ENCODE peak calls at places on chromosomes 2 and 18, in seven cellular contexts. P is K562, S is tibial artery, R is lower lobe of right lung, E is brain microvascular endothelial cell, H is neuronal stem cell, J is HCT116. U is an unnamed sample.

GRCh38 chr2:47386551-47386950 is 16.4 kb upstream of the MSH2 start:
- DNase-seq in R (no peak), J (no peak), E (no peak), S (no peak), H (no peak), P (no peak), U (no peak)

GRCh38 chr2:3630631-3631030 is 27.4 kb upstream of the ALLC start:
- DNase-seq in E (no peak), H (no peak), J (no peak), S (no peak), R (no peak), P (no peak), U (no peak)

GRCh38 chr2:84713441-84713840 is 167.4 kb downstream of the TRABD2A start:
- DNase-seq in P (no peak), R (no peak), J (no peak), E (no peak), H (no peak), S (no peak), U (no peak)

GRCh38 chr2:165970663-165971062 is 17.1 kb upstream of the TTC21B start:
- DNase-seq in H (no peak), J (no peak), P (no peak), R (no peak), S (no peak), E (no peak), U (no peak)

GRCh38 chr2:120108049-120108448 is 95.2 kb downstream of the EPB41L5 start:
- DNase-seq in P (no peak), H (no peak), S (no peak), R (no peak), E (peak), J (no peak), U (no peak)

GRCh38 chr2:218319813-218320360 is 27.6 kb upstream of the TMBIM1 start:
- DNase-seq in P (no peak), R (no peak), E (no peak), S (no peak), J (no peak), H (no peak), U (no peak)

GRCh38 chr2:96267159-96267971 is 1.3 kb downstream of the CIAO1 start:
- DNase-seq in J (peak), S (no peak), R (peak), H (no peak), P (peak), E (no peak), U (peak)

GRCh38 chr2:148653437-148653836 is 8.9 kb downstream of the EPC2 start:
- DNase-seq in J (no peak), P (peak), S (no peak), E (no peak), R (no peak), H (no peak), U (no peak)

GRCh38 chr2:230586328-230586982 is 126.2 kb upstream of the CAB39 start:
- DNase-seq in J (no peak), R (no peak), H (no peak), S (no peak), P (no peak), E (no peak), U (no peak)

GRCh38 chr2:217951521-217952247 is 51.1 kb downstream of the TNS1 start:
- DNase-seq in J (no peak), R (peak), H (no peak), P (no peak), S (peak), E (no peak), U (no peak)

GRCh38 chr2:134070281-134070731 is 183.6 kb upstream of the MGAT5 start:
- DNase-seq in P (no peak), J (no peak), S (no peak), H (no peak), E (peak), R (no peak), U (no peak)

GRCh38 chr2:144078802-144079386 is 441.0 kb downstream of the ZEB2 start:
- DNase-seq in E (no peak), S (no peak), J (no peak), R (no peak), H (no peak), P (no peak), U (no peak)

GRCh38 chr2:65231121-65231520 is 3.5 kb downstream of the ACTR2 start:
- DNase-seq in R (no peak), E (no peak), S (no peak), J (no peak), P (no peak), H (no peak), U (no peak)
- H3K27ac ChIP-seq in R (peak), E (peak), S (peak), J (no peak), P (peak), H (no peak), U (no peak)

DNA sequence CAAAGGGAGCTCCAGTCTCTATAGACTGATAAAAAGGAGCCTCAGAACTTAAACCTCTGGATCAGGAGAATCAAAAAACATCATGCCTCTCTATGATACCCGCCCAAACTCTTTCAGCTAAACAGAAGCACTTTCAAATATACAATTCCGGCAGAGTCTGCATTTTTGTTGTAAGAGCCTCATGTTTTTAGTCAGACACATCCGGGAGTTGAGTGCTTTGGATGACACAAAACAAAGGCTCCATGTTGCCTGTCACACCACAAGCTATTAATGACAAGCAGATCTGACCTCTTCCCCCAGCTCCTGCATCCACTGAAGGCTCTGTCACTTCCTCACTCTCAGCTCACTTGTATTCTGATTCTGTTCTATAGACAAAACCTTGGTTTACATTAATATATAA is 33.2 kb downstream of the SLC38A11 start:
- DNase-seq in J (no peak), S (no peak), H (no peak), R (no peak), P (no peak), E (peak), U (no peak)
- H3K27ac ChIP-seq in J (no peak), S (no peak), H (no peak), R (no peak), P (no peak), E (no peak), U (no peak)

DNA sequence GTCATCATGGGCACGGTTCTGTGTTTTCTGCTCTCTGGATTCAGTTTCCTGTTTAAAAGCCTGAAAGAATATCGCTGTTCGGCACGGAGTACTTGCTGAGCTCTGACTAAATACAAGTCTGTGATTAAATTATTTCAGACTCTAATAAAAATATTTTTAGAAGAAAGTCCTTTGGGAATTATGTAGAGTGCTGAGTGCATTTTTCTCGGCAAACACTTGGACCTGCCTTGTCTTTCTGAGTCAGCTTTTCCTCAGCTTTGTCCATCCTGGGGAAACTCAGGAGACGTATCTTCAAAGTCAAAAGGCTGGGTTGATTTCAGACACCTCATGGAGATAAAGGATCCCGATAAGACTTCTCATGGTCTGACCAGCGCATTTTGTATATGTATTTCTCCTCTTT is 45.9 kb downstream of the IL1R2 start:
- DNase-seq in E (peak), H (no peak), S (no peak), R (no peak), J (no peak), P (no peak), U (no peak)
- H3K27ac ChIP-seq in E (peak), H (no peak), S (peak), R (peak), J (no peak), P (no peak), U (peak)

GRCh38 chr18:8949206-8949605 is 153.3 kb upstream of the NDUFV2 start:
- DNase-seq in H (no peak), J (no peak), S (no peak), R (no peak), E (no peak), P (no peak), U (no peak)
- H3K27ac ChIP-seq in H (no peak), J (no peak), S (no peak), R (no peak), E (peak), P (no peak), U (no peak)

DNA sequence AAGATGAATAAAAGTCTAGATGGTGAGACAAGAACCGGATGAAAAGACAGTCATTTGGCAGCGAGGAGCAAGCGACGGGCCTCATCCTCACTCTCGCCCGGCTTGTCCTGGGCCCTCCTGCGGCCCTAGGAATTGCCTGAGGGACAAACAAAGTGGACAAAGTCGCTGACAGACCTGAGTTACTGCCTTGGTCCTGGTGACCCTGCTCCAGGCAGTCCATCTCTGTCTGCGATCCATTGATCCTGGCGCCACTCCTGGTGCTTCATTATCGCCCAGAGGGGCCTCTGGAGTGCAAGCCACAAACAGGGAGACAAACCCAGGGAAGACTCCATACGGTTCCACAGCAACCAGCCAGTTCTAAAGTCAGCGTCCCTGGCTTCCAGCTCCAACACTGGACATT is 24.3 kb upstream of the PUM2 start:
- DNase-seq in R (no peak), P (no peak), J (no peak), E (no peak), S (no peak), H (no peak), U (no peak)
- H3K27ac ChIP-seq in R (no peak), P (no peak), J (no peak), E (no peak), S (no peak), H (no peak), U (no peak)

GRCh38 chr2:206824993-206825392 is 59.6 kb downstream of the FASTKD2 start:
- DNase-seq in P (no peak), E (no peak), S (no peak), R (no peak), H (no peak), J (no peak), U (no peak)

GRCh38 chr2:206824219-206824618 is 58.8 kb downstream of the FASTKD2 start:
- DNase-seq in R (no peak), E (no peak), P (no peak), J (no peak), S (no peak), H (no peak), U (no peak)

GRCh38 chr2:206820755-206821154 is 55.3 kb downstream of the FASTKD2 start:
- DNase-seq in P (no peak), H (no peak), E (no peak), S (no peak), R (no peak), J (no peak), U (no peak)

DNA sequence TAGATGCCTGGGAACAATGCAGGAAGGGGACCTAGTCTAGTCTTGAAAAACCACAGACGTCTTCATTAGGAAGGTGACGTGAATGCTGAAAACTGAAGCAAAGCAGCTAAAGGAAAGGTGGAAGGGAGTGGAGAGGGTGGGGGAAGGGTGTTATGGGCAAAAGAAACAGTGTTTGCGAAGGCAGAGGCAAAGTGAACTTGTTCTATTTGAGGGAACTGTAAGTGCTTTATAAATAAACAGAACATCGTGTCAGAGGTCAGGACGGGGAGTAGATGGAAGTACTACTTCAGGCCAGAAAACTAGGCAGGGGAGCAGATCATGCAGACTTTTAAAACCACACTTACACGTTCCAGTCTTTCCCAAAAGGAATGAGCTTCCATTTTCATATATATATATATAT is 57.8 kb downstream of the FASTKD2 start:
- DNase-seq in R (no peak), H (no peak), E (no peak), P (no peak), J (no peak), S (peak), U (no peak)
- H3K27ac ChIP-seq in R (no peak), H (no peak), E (no peak), P (no peak), J (no peak), S (peak), U (no peak)

GRCh38 chr2:40786636-40787035 is 334.7 kb upstream of the SLC8A1 start:
- DNase-seq in J (no peak), H (no peak), S (no peak), P (no peak), E (no peak), R (no peak), U (no peak)
- H3K27ac ChIP-seq in J (no peak), H (no peak), S (no peak), P (no peak), E (no peak), R (no peak), U (no peak)

GRCh38 chr2:232211743-232212686 is 166.5 kb upstream of the ALPP start:
- DNase-seq in E (no peak), S (no peak), P (no peak), J (no peak), R (no peak), H (no peak), U (no peak)

GRCh38 chr2:232210306-232210705 is 168.2 kb upstream of the ALPP start:
- DNase-seq in H (no peak), E (no peak), S (no peak), J (no peak), R (no peak), P (no peak), U (no peak)

GRCh38 chr2:232216028-232216427 is 162.5 kb upstream of the ALPP start:
- DNase-seq in J (no peak), S (no peak), E (no peak), R (no peak), H (no peak), P (no peak), U (no peak)

GRCh38 chr2:232218778-232219495 is 159.6 kb upstream of the ALPP start:
- DNase-seq in J (no peak), E (no peak), R (no peak), S (no peak), H (no peak), P (no peak), U (no peak)

DNA sequence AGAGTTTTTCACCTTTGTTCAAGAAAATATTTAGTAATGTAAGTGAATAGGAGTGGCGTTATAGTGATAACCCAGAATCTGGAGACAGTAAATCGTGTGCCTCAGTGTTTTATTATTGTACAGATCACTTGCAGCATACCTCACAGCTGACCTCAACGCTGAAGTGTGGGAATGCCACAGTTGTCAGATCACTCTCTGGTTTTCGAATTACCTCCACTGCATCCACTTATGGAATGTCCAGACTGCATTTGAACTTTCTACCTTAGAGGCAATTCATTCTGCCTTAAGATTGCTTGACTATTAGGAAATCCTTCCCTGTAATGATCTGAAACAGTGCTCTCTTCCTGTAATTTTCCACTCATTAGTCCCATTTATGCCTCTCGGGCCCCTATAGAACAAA is 164.5 kb upstream of the ALPP start:
- DNase-seq in E (peak), R (no peak), H (no peak), P (no peak), S (no peak), J (no peak), U (no peak)
- H3K27ac ChIP-seq in E (peak), R (no peak), H (no peak), P (no peak), S (no peak), J (no peak), U (no peak)

GRCh38 chr2:62180960-62181359 is 15.0 kb upstream of the B3GNT2 start:
- DNase-seq in E (no peak), S (no peak), H (no peak), R (no peak), P (no peak), J (no peak), U (no peak)
- H3K27ac ChIP-seq in E (no peak), S (no peak), H (no peak), R (no peak), P (no peak), J (no peak), U (no peak)

GRCh38 chr2:26189751-26190150 is 16.9 kb downstream of the GAREM2 start:
- DNase-seq in R (no peak), S (no peak), P (no peak), J (no peak), E (no peak), H (no peak), U (no peak)
- H3K27ac ChIP-seq in R (no peak), S (no peak), P (no peak), J (no peak), E (no peak), H (no peak), U (no peak)